ENCODE peak calls at places on chromosome 12, in six cellular contexts. D is fibroblast of the aortic adventitia; O is effector CD4-positive, alpha-beta T cell; V is Panc1; N is DMS 273 treated with DMSO at 0.1 percent for 48 hours; J is NCI-H510A. K is an unnamed sample.

GRCh38 chr12:117043598-117043901 is 55.7 kb downstream of the TESC start:
- DNase-seq in D (no peak), O (no peak), J (no peak), V (no peak), N (no peak), K (no peak)

GRCh38 chr12:24767016-24767415 is 181.9 kb downstream of the BCAT1 start:
- DNase-seq in D (no peak), O (no peak), V (no peak), N (no peak), J (no peak), K (no peak)

GRCh38 chr12:79818856-79819255 is 116.0 kb downstream of the PPP1R12A start:
- DNase-seq in V (no peak), O (no peak), D (peak; percentile 46), N (no peak), J (no peak), K (no peak)

GRCh38 chr12:14905269-14906004 is 19.8 kb upstream of the MGP start:
- DNase-seq in V (no peak), O (no peak), D (peak; percentile 64), J (no peak), N (no peak), K (no peak)

GRCh38 chr12:120376890-120377572 is 8.1 kb upstream of the MSI1 start:
- DNase-seq in O (no peak), N (no peak), V (no peak), D (no peak), J (no peak), K (no peak)

GRCh38 chr12:116954700-116955381 is 44.1 kb downstream of the FBXW8 start:
- DNase-seq in N (no peak), V (no peak), D (peak; percentile 9), J (no peak), O (no peak), K (no peak)

GRCh38 chr12:78871566-78871965 is 7.0 kb downstream of the SYT1 start:
- DNase-seq in D (peak; percentile 53), N (no peak), V (no peak), O (no peak), J (no peak), K (no peak)

GRCh38 chr12:64104376-64104775 is 117.7 kb downstream of the KICS2 start:
- DNase-seq in D (no peak), N (no peak), J (no peak), V (no peak), O (no peak), K (no peak)

GRCh38 chr12:80763874-80764273 is 47.2 kb downstream of the MYF5 start:
- DNase-seq in N (peak; percentile 1), J (no peak), O (no peak), D (peak; percentile 80), V (peak; percentile 5), K (no peak)

GRCh38 chr12:130486891-130487416 is 149.3 kb downstream of the PIWIL1 start:
- DNase-seq in N (no peak), O (no peak), J (no peak), V (no peak), D (no peak), K (no peak)

GRCh38 chr12:108371801-108372344 is 32.8 kb upstream of the CMKLR1 start:
- DNase-seq in D (peak; percentile 40), J (no peak), V (no peak), N (no peak), O (no peak), K (no peak)

GRCh38 chr12:24424889-24425600 is 475.6 kb upstream of the SOX5 start:
- DNase-seq in D (no peak), J (no peak), V (no peak), O (no peak), N (no peak), K (no peak)

GRCh38 chr12:41681898-41682297 is 462.8 kb downstream of the GXYLT1 start:
- DNase-seq in O (no peak), V (no peak), J (no peak), D (no peak), N (peak; percentile 10), K (no peak)

GRCh38 chr12:86669010-86669409 is 412.8 kb upstream of the MGAT4C start:
- DNase-seq in J (peak; percentile 40), V (no peak), O (no peak), D (no peak), N (no peak), K (no peak)

GRCh38 chr12:95700316-95700785 is 90.2 kb downstream of the NTN4 start:
- DNase-seq in D (peak; percentile 97), V (no peak), O (no peak), N (no peak), J (no peak), K (no peak)

GRCh38 chr12:20003252-20003651 is 365.1 kb upstream of the PDE3A start:
- DNase-seq in J (no peak), N (no peak), V (no peak), D (no peak), O (no peak), K (no peak)

GRCh38 chr12:84910549-84911241 is 1.9 kb downstream of the SLC6A15 start:
- DNase-seq in N (no peak), J (no peak), V (no peak), O (no peak), D (peak; percentile 56), K (no peak)

GRCh38 chr12:3833670-3834310 is 39.4 kb downstream of the PARP11 start:
- DNase-seq in O (no peak), V (no peak), J (no peak), D (no peak), N (no peak), K (no peak)

GRCh38 chr12:75933136-75933535 is 98.4 kb downstream of the PHLDA1 start:
- DNase-seq in J (no peak), D (peak; percentile 86), N (no peak), V (no peak), O (no peak), K (no peak)

GRCh38 chr12:122117979-122118378 is 39.4 kb downstream of the MLXIP start:
- DNase-seq in J (no peak), O (no peak), N (no peak), D (no peak), V (no peak), K (no peak)

GRCh38 chr12:124566181-124567034 is 1.0 kb downstream of the NCOR2 start:
- DNase-seq in N (no peak), D (peak; percentile 72), V (no peak), O (peak; percentile 52), J (peak; percentile 82), K (no peak)

GRCh38 chr12:26195250-26195640 is at the start of gene SSPN:
- DNase-seq in O (no peak), N (no peak), J (peak; percentile 47), V (peak; percentile 35), D (peak; percentile 63), K (no peak)

GRCh38 chr12:33439587-33440011 is at the start of gene SYT10:
- DNase-seq in V (no peak), O (no peak), D (no peak), J (no peak), N (no peak), K (no peak)